ENCODE peak calls at places on chromosomes 11 and 22, in four cellular contexts. G, Z, T and L are unnamed samples.

GRCh38 chr11:134763030-134763388 is 351.0 kb upstream of the B3GAT1 start:
- DNase-seq in Z (no peak), T (no peak), G (no peak), L (no peak)

GRCh38 chr22:31926969-31927368 is 17.4 kb upstream of the YWHAH start:
- DNase-seq in Z (no peak), G (peak; percentile 72), T (no peak), L (peak; percentile 65)

GRCh38 chr11:118142809-118143208 is 9.8 kb downstream of the SCN4B start:
- DNase-seq in Z (no peak), T (no peak), G (no peak), L (no peak)

GRCh38 chr11:46277623-46278386 is at the start of gene CREB3L1:
- DNase-seq in T (no peak), G (peak; percentile 15), Z (peak; percentile 32), L (peak; percentile 32)

GRCh38 chr11:14636119-14636518 is 7.5 kb upstream of the PDE3B start:
- DNase-seq in T (no peak), Z (no peak), G (no peak), L (no peak)

GRCh38 chr11:130202818-130203671 is 43.5 kb downstream of the ST14 start:
- DNase-seq in T (no peak), Z (no peak), G (no peak), L (no peak)

GRCh38 chr11:117662870-117663269 is 134.1 kb downstream of the DSCAML1 start:
- DNase-seq in Z (no peak), G (no peak), T (no peak), L (no peak)

GRCh38 chr11:85949798-85950197 is 94.6 kb downstream of the CCDC83 start:
- DNase-seq in T (no peak), G (no peak), Z (no peak), L (no peak)

GRCh38 chr11:33021937-33022336 is 6.3 kb downstream of the DEPDC7 start:
- DNase-seq in Z (no peak), T (no peak), G (no peak), L (no peak)

GRCh38 chr11:125995313-125995712 is 49.5 kb downstream of the VSIG10L2 start:
- DNase-seq in T (no peak), G (no peak), Z (no peak), L (no peak)

GRCh38 chr22:27554106-27554814 is 247.3 kb downstream of the MN1 start:
- DNase-seq in Z (no peak), T (no peak), G (peak; percentile 15), L (no peak)

GRCh38 chr11:107496011-107496410 is 38.4 kb upstream of the CWF19L2 start:
- DNase-seq in Z (no peak), T (no peak), G (no peak), L (no peak)

GRCh38 chr22:27879923-27880322 is 39.1 kb downstream of the PITPNB start:
- DNase-seq in G (no peak), Z (peak; percentile 48), T (no peak), L (peak; percentile 54)

GRCh38 chr11:62345862-62346261 is 8.6 kb downstream of the ASRGL1 start:
- DNase-seq in T (no peak), Z (no peak), G (no peak), L (no peak)

GRCh38 chr11:9315078-9315688 is 790 bp upstream of the TMEM41B start:
- DNase-seq in Z (peak; percentile 6), T (no peak), G (no peak), L (no peak)

GRCh38 chr11:74069146-74070046 is 60.5 kb upstream of the UCP3 start:
- DNase-seq in G (no peak), Z (no peak), T (no peak), L (no peak)

GRCh38 chr22:31626427-31627150 is 35.4 kb downstream of the PISD start:
- DNase-seq in G (no peak), T (no peak), Z (no peak), L (no peak)

GRCh38 chr11:29713831-29714320 is 303.0 kb downstream of the KCNA4 start:
- DNase-seq in Z (no peak), T (no peak), G (no peak), L (no peak)

GRCh38 chr22:48707749-48708557 is 1119.7 kb downstream of the BRD1 start:
- DNase-seq in G (no peak), T (no peak), Z (no peak), L (no peak)

GRCh38 chr11:133078591-133079179 is 453.6 kb downstream of the OPCML start:
- DNase-seq in Z (peak; percentile 70), T (no peak), G (peak; percentile 45), L (peak; percentile 56)

GRCh38 chr11:93143186-93143585 is 54.6 kb downstream of the SLC36A4 start:
- DNase-seq in Z (no peak), G (no peak), T (no peak), L (no peak)

GRCh38 chr11:32090774-32091370 is at the start of gene RCN1:
- DNase-seq in T (no peak), Z (peak; percentile 88), G (peak; percentile 69), L (peak; percentile 68)

GRCh38 chr11:60971520-60971919 is at the start of gene CD6:
- DNase-seq in G (no peak), Z (no peak), T (peak; percentile 36), L (no peak)